ENCODE peak calls at places on chromosomes 11 and 22, in nine cellular contexts. G is left lung; Z is LHCN-M2; A is NCI-H226; V is naive thymus-derived CD4-positive, alpha-beta T cell; J is H9; S is iPS DF 6.9; K is CD8-positive, alpha-beta memory T cell; I is activated CD4-positive, CD25-positive, alpha-beta regulatory T cell. D is an unnamed sample.

GRCh38 chr11:66985508-66986177 is 10.5 kb downstream of the C11orf86 start:
- DNase-seq in V (no peak), S (no peak), I (no peak), J (no peak), K (no peak), A (no peak), G (no peak), Z (no peak), D (no peak)

GRCh38 chr11:119506436-119506835 is 83.5 kb upstream of the THY1 start:
- DNase-seq in I (no peak), G (no peak), J (no peak), Z (peak; percentile 35), A (no peak), V (no peak), K (no peak), S (no peak), D (no peak)

GRCh38 chr22:41799486-41800347 is 762 bp upstream of the CCDC134 start:
- DNase-seq in G (peak; percentile 86), J (peak; percentile 43), A (no peak), S (no peak), Z (no peak), V (no peak), K (peak; percentile 23), I (no peak), D (peak; percentile 40)

GRCh38 chr11:19242184-19242932 is 1.6 kb upstream of the E2F8 start:
- DNase-seq in J (peak; percentile 49), S (no peak), I (no peak), K (no peak), G (peak; percentile 80), A (no peak), Z (no peak), V (no peak), D (no peak)

GRCh38 chr11:48123249-48123875 is 93.2 kb upstream of the OR4B1 start:
- DNase-seq in S (no peak), Z (no peak), V (no peak), J (no peak), K (no peak), I (no peak), A (no peak), G (no peak), D (no peak)

GRCh38 chr11:74141274-74141695 is 29.5 kb downstream of the C2CD3 start:
- DNase-seq in J (no peak), Z (no peak), I (no peak), A (peak; percentile 45), K (no peak), V (no peak), G (no peak), S (no peak), D (no peak)

GRCh38 chr22:31474743-31475142 is 14.9 kb downstream of the EIF4ENIF1 start:
- DNase-seq in Z (peak; percentile 46), A (no peak), I (no peak), V (no peak), J (no peak), S (no peak), K (no peak), G (no peak), D (no peak)

GRCh38 chr11:66974724-66975402 is at the start of gene C11orf86:
- DNase-seq in Z (no peak), J (peak; percentile 67), I (no peak), G (no peak), A (no peak), V (no peak), K (no peak), S (no peak), D (no peak)

GRCh38 chr11:742571-743201 is 4.6 kb upstream of the TALDO1 start:
- DNase-seq in K (no peak), V (no peak), G (no peak), I (no peak), S (no peak), A (no peak), Z (no peak), J (no peak), D (no peak)

GRCh38 chr11:57483570-57483934 is 23.2 kb downstream of the RTN4RL2 start:
- DNase-seq in A (no peak), Z (no peak), S (no peak), G (no peak), J (no peak), I (no peak), V (no peak), K (no peak), D (no peak)

GRCh38 chr22:44449061-44449682 is 48.9 kb downstream of the RTL6 start:
- DNase-seq in A (peak; percentile 6), I (no peak), Z (peak; percentile 84), V (no peak), S (no peak), K (no peak), J (no peak), G (no peak), D (no peak)

GRCh38 chr11:97890466-97890865 is 1130.3 kb upstream of the CNTN5 start:
- DNase-seq in I (no peak), J (no peak), S (no peak), Z (no peak), K (no peak), A (no peak), V (no peak), G (no peak), D (peak; percentile 71)

GRCh38 chr11:123690490-123690889 is 36.1 kb upstream of the SCN3B start:
- DNase-seq in G (no peak), A (peak; percentile 6), K (no peak), S (no peak), I (no peak), Z (peak; percentile 54), V (no peak), J (no peak), D (no peak)

GRCh38 chr11:20275987-20276660 is 87.4 kb upstream of the HTATIP2 start:
- DNase-seq in V (no peak), S (no peak), A (no peak), Z (no peak), G (no peak), I (no peak), J (no peak), K (no peak), D (no peak)

GRCh38 chr11:10325398-10326079 is 20.7 kb downstream of the ADM start:
- DNase-seq in Z (peak; percentile 88), A (no peak), I (no peak), K (no peak), V (no peak), G (no peak), J (no peak), S (no peak), D (no peak)

GRCh38 chr11:72576661-72577060 is 97.6 kb downstream of the PDE2A start:
- DNase-seq in V (no peak), A (no peak), K (no peak), Z (no peak), G (no peak), S (no peak), I (no peak), J (no peak), D (no peak)

GRCh38 chr11:27291302-27291889 is 71.6 kb downstream of the CCDC34 start:
- DNase-seq in Z (peak; percentile 41), I (no peak), A (no peak), J (no peak), S (no peak), V (no peak), G (no peak), K (no peak), D (no peak)

GRCh38 chr22:37739000-37739399 is 42.2 kb downstream of the TRIOBP start:
- DNase-seq in V (no peak), Z (no peak), A (no peak), J (no peak), I (no peak), K (no peak), G (no peak), S (no peak), D (no peak)